ENCODE peak calls at places on chromosomes 3 and 15, in seven cellular contexts. O is GM10248, N is uterus, C is testis, G is endothelial cell, V is neural progenitor cell, B is cardiac fibroblast. Z is an unnamed sample.

GRCh38 chr3:183285828-183286457 is 32.9 kb downstream of the B3GNT5 start:
- DNase-seq in N (peak; percentile 90), C (peak; percentile 59), B (peak; percentile 99), O (peak; percentile 82), G (peak; percentile 41), V (no peak), Z (no peak)

GRCh38 chr15:70509282-70510272 is 253.8 kb downstream of the UACA start:
- DNase-seq in G (no peak), V (no peak), B (no peak), C (no peak), N (no peak), O (no peak), Z (no peak)

GRCh38 chr3:141076821-141077571 is 25.8 kb downstream of the SPSB4 start:
- DNase-seq in O (no peak), C (peak; percentile 41), N (peak; percentile 67), V (peak; percentile 75), B (peak; percentile 37), G (no peak), Z (peak; percentile 81)

GRCh38 chr3:63557912-63558311 is 94.6 kb upstream of the SNTN start:
- DNase-seq in O (peak; percentile 10), N (no peak), G (no peak), V (no peak), C (no peak), B (no peak), Z (no peak)

GRCh38 chr15:25372298-25372697 is 66.5 kb downstream of the UBE3A start:
- DNase-seq in N (no peak), B (peak; percentile 65), V (no peak), G (no peak), C (no peak), O (no peak), Z (no peak)

GRCh38 chr3:55571913-55572312 is 84.8 kb upstream of the WNT5A start:
- DNase-seq in G (peak; percentile 56), V (peak; percentile 83), N (no peak), O (no peak), C (peak; percentile 55), B (peak; percentile 3), Z (peak; percentile 49)

GRCh38 chr15:41975679-41976078 is 3.3 kb upstream of the EHD4 start:
- DNase-seq in B (no peak), C (no peak), V (no peak), G (no peak), O (no peak), N (no peak), Z (no peak)

GRCh38 chr3:4644954-4645353 is 151.8 kb downstream of the ITPR1 start:
- DNase-seq in V (no peak), G (no peak), C (no peak), N (no peak), B (no peak), O (no peak), Z (no peak)

GRCh38 chr15:70094690-70095311 is 2.9 kb downstream of the TLE3 start:
- DNase-seq in N (no peak), B (peak; percentile 43), O (no peak), G (no peak), C (peak; percentile 28), V (no peak), Z (no peak)

GRCh38 chr3:86938706-86939105 is 52.2 kb downstream of the VGLL3 start:
- DNase-seq in G (no peak), O (no peak), C (no peak), N (no peak), B (peak; percentile 35), V (no peak), Z (no peak)

GRCh38 chr3:179233043-179233442 is 17.9 kb downstream of the KCNMB3 start:
- DNase-seq in V (no peak), B (no peak), G (no peak), O (no peak), N (no peak), C (no peak), Z (no peak)

GRCh38 chr3:33543600-33543999 is 103.4 kb upstream of the UBP1 start:
- DNase-seq in N (no peak), C (no peak), B (no peak), G (no peak), V (no peak), O (no peak), Z (no peak)

GRCh38 chr3:33211444-33211843 is 7.2 kb downstream of the SUSD5 start:
- DNase-seq in O (no peak), G (no peak), V (no peak), B (peak; percentile 82), C (no peak), N (no peak), Z (no peak)

GRCh38 chr3:88812576-88812975 is 294.8 kb upstream of the EPHA3 start:
- DNase-seq in G (no peak), O (no peak), B (no peak), V (no peak), C (no peak), N (no peak), Z (no peak)

GRCh38 chr15:31157644-31158069 is 56.1 kb upstream of the TRPM1 start:
- DNase-seq in V (no peak), N (no peak), C (peak; percentile 64), B (no peak), O (no peak), G (no peak), Z (no peak)

GRCh38 chr15:64681424-64682024 is 93.9 kb downstream of the RBPMS2 start:
- DNase-seq in B (peak; percentile 77), G (peak; percentile 61), O (peak; percentile 58), N (peak; percentile 46), V (peak; percentile 87), C (peak; percentile 74), Z (peak; percentile 36)

GRCh38 chr3:20042331-20042730 is 2.1 kb downstream of the KAT2B start:
- DNase-seq in V (no peak), O (no peak), G (no peak), B (no peak), N (no peak), C (no peak), Z (no peak)

GRCh38 chr3:20039082-20039764 is 1.0 kb upstream of the KAT2B start:
- DNase-seq in G (no peak), V (peak; percentile 35), B (no peak), O (no peak), C (no peak), N (no peak), Z (no peak)

GRCh38 chr3:20039765-20040475 is at the start of gene KAT2B:
- DNase-seq in N (peak; percentile 78), B (peak; percentile 62), C (peak; percentile 85), O (peak; percentile 86), G (peak; percentile 76), V (peak; percentile 92), Z (peak; percentile 79)

GRCh38 chr3:20041197-20041780 is 1.0 kb downstream of the KAT2B start:
- DNase-seq in B (peak; percentile 73), N (peak; percentile 76), O (peak; percentile 71), C (peak; percentile 91), V (peak; percentile 77), G (peak; percentile 75), Z (peak; percentile 83)

GRCh38 chr3:20040476-20041196 is 390 bp downstream of the KAT2B start:
- DNase-seq in G (peak; percentile 54), O (peak; percentile 78), B (peak; percentile 78), N (peak; percentile 81), C (peak; percentile 82), V (peak; percentile 94), Z (peak; percentile 72)
- TF ChIP-seq CTCF in G (no peak), O (peak; percentile 33), B (peak; percentile 22), N (no peak), C (no peak), V (no peak), Z (no peak)

DNA sequence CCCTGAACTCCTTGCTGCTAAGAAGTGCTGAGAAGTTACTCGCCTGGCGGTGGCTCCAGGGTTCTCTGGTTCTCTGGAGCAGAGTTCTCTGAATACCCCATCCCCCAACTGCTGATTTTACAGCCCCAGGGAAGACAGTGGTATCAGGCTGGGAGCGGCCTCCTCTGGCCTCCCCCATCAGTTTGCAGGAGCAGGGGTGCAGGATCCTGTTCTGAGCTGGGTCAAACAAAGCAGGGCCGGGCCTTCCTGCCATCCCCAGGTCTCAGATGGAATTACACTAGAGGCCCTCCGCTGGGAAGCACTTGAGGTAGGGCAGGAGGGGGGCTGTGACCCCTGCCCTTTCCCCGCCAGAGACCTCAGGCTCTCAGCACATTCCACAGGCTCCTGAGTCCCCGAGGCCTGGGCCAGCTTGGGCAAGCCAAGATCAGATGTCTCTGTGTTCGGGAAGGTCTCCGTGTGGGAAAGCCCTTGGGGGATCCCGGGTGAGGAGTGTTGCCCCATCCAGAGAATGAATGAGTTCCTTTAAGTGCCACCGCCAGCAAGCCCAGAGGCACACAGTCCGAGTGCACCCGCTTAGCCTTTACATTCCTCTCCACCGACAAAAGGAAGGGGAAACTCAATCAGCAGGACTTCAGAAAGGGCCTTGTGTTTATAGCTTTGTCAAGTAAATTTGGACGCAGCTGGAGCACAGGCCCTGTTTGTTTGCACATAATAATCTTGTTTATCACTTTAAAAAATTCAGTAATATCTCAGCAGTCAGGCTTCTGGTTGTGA is 150.0 kb downstream of the LRRK1 start:
- DNase-seq in O (no peak), C (peak; percentile 38), V (peak; percentile 93), G (peak; percentile 38), N (peak; percentile 15), B (peak; percentile 77), Z (peak; percentile 78)
- TF ChIP-seq CTCF in O (no peak), C (no peak), V (peak; percentile 54), G (peak; percentile 27), N (no peak), B (peak; percentile 28), Z (peak; percentile 43)

GRCh38 chr15:94380798-94381197 is 149.4 kb downstream of the MCTP2 start:
- DNase-seq in C (no peak), B (no peak), V (no peak), O (no peak), G (no peak), N (no peak), Z (no peak)

GRCh38 chr15:94370197-94370987 is 139.0 kb downstream of the MCTP2 start:
- DNase-seq in N (no peak), B (no peak), C (no peak), V (no peak), O (no peak), G (no peak), Z (no peak)

GRCh38 chr15:94381384-94381783 is 150.0 kb downstream of the MCTP2 start:
- DNase-seq in B (no peak), G (no peak), V (no peak), C (no peak), N (no peak), O (no peak), Z (no peak)

GRCh38 chr15:94375997-94376396 is 144.6 kb downstream of the MCTP2 start:
- DNase-seq in B (no peak), C (no peak), N (no peak), O (no peak), V (peak; percentile 34), G (peak; percentile 36), Z (no peak)
- TF ChIP-seq CTCF in B (no peak), C (no peak), N (no peak), O (no peak), V (peak; percentile 50), G (no peak), Z (peak; percentile 35)

DNA sequence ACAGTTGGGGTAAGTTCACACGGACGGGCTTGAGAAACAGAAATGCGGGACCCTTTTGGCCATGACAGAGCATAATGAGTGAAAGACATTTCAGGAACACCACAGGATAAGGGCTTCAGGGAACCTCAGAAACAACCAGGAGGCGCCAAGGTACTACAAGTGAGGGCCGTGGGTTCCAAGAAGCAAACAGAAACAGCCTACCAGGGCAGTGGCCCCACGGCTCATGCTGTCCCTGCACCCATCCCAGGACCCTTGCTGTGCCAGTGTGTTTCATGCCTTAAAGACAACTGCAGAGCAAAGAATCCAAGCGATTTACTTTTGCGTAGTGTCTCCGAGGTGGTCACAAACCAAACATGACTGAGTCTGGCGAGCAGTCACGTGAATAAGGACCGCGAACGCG is 54.0 kb downstream of the RUBCN start:
- DNase-seq in V (no peak), N (no peak), O (no peak), G (no peak), C (no peak), B (no peak), Z (no peak)
- TF ChIP-seq CTCF in V (no peak), N (no peak), O (no peak), G (no peak), C (no peak), B (no peak), Z (no peak)

Z was measured in nephron progenitor cell.